ENCODE peak calls at places on chromosomes 11 and 22, in seven cellular contexts. U, W, C, F, E, X and P are unnamed samples.

GRCh38 chr22:48438791-48439559 is 1388.7 kb downstream of the BRD1 start:
- DNase-seq in W (no peak), C (no peak), X (no peak), U (no peak), E (no peak), F (no peak), P (no peak)

GRCh38 chr22:50473088-50473487 is 1.7 kb downstream of the SBF1 start:
- DNase-seq in E (no peak), U (no peak), F (no peak), W (peak; percentile 39), X (no peak), C (peak; percentile 34), P (peak; percentile 57)

GRCh38 chr11:42552786-42553185 is 759.0 kb upstream of the API5 start:
- DNase-seq in C (no peak), U (no peak), F (peak; percentile 0), E (no peak), X (no peak), W (no peak), P (no peak)

GRCh38 chr11:79331251-79331901 is 109.5 kb downstream of the TENM4 start:
- DNase-seq in C (no peak), X (no peak), F (no peak), W (no peak), U (no peak), E (no peak), P (no peak)

GRCh38 chr11:118258410-118258809 is 5.7 kb downstream of the MPZL2 start:
- DNase-seq in F (peak; percentile 3), E (no peak), W (no peak), X (no peak), U (no peak), C (no peak), P (peak; percentile 28)

GRCh38 chr11:96112192-96113099 is 188.5 kb upstream of the MTMR2 start:
- DNase-seq in F (no peak), C (no peak), X (no peak), W (no peak), U (no peak), E (no peak), P (peak; percentile 23)

GRCh38 chr11:112751763-112752162 is 209.5 kb upstream of the NCAM1 start:
- DNase-seq in X (no peak), U (no peak), W (no peak), F (no peak), E (no peak), C (no peak), P (peak; percentile 47)

GRCh38 chr11:12090061-12090572 is 20.3 kb upstream of the MICAL2 start:
- DNase-seq in X (no peak), E (peak; percentile 67), C (no peak), F (peak; percentile 78), W (no peak), U (peak; percentile 57), P (no peak)

GRCh38 chr11:41536001-41536568 is 76.6 kb upstream of the LRRC4C start:
- DNase-seq in F (no peak), U (no peak), X (no peak), E (no peak), C (no peak), W (no peak), P (no peak)

GRCh38 chr22:46040471-46041465 is 63.8 kb upstream of the WNT7B start:
- DNase-seq in C (no peak), E (no peak), F (no peak), U (no peak), W (no peak), X (no peak), P (no peak)

GRCh38 chr11:121466063-121466794 is 13.5 kb upstream of the SORL1-AS1 start:
- DNase-seq in C (no peak), X (peak; percentile 61), F (peak; percentile 94), E (peak; percentile 98), U (peak; percentile 98), W (no peak), P (peak; percentile 66)

GRCh38 chr11:83862691-83863090 is 576.5 kb upstream of the CCDC90B start:
- DNase-seq in F (no peak), E (no peak), W (no peak), U (no peak), C (no peak), X (no peak), P (no peak)

GRCh38 chr11:133929401-133930052 is 27.2 kb downstream of the IGSF9B start:
- DNase-seq in U (no peak), E (no peak), F (no peak), C (no peak), W (no peak), X (no peak), P (no peak)

GRCh38 chr11:64237484-64237951 is 3.1 kb downstream of the VEGFB start:
- DNase-seq in F (no peak), E (no peak), W (no peak), U (no peak), C (no peak), X (no peak), P (no peak)

GRCh38 chr11:24082241-24082640 is 414.6 kb upstream of the LUZP2 start:
- DNase-seq in U (no peak), E (no peak), W (no peak), C (no peak), F (no peak), X (no peak), P (no peak)

GRCh38 chr11:29943347-29943746 is 73.5 kb downstream of the KCNA4 start:
- DNase-seq in W (no peak), X (no peak), F (no peak), U (no peak), E (no peak), C (no peak), P (no peak)

GRCh38 chr11:47035108-47035507 is 98.5 kb downstream of the CSTPP1 start:
- DNase-seq in U (no peak), W (no peak), F (no peak), E (no peak), X (no peak), C (no peak), P (no peak)

GRCh38 chr11:128575956-128576340 is 11.4 kb downstream of the ETS1 start:
- DNase-seq in W (no peak), X (no peak), E (no peak), C (no peak), F (peak; percentile 76), U (no peak), P (no peak)